ENCODE peak calls at places on chromosomes 6 and 20, in five cellular contexts. One of them, this sample, is unnamed.

GRCh38 chr6:166852484-166852975 is 103.8 kb downstream of the RNASET2 start:
- DNase-seq in choroid plexus epithelial cell: no peak
- DNase-seq in omental fat pad: no peak
- DNase-seq in H9: no peak
- DNase-seq in HCT116: no peak
- DNase-seq in this sample: no peak

GRCh38 chr6:154928325-154928922 is 66.7 kb upstream of the TIAM2 start:
- DNase-seq in choroid plexus epithelial cell: peak
- DNase-seq in omental fat pad: peak
- DNase-seq in H9: peak
- DNase-seq in HCT116: peak
- DNase-seq in this sample: peak

GRCh38 chr20:6783752-6784725 is 16.6 kb downstream of the BMP2 start:
- DNase-seq in choroid plexus epithelial cell: peak
- DNase-seq in omental fat pad: no peak
- DNase-seq in H9: no peak
- DNase-seq in HCT116: no peak
- DNase-seq in this sample: no peak

GRCh38 chr6:61809004-61809595 is 476.9 kb downstream of the KHDRBS2 start:
- DNase-seq in choroid plexus epithelial cell: peak
- DNase-seq in omental fat pad: no peak
- DNase-seq in H9: no peak
- DNase-seq in HCT116: no peak
- DNase-seq in this sample: no peak

GRCh38 chr20:34675993-34676641 is 775 bp downstream of the PIGU start:
- DNase-seq in choroid plexus epithelial cell: no peak
- DNase-seq in omental fat pad: no peak
- DNase-seq in H9: no peak
- DNase-seq in HCT116: no peak
- DNase-seq in this sample: no peak

GRCh38 chr20:32664352-32665159 is 9.2 kb downstream of the C20orf203 start:
- DNase-seq in choroid plexus epithelial cell: no peak
- DNase-seq in omental fat pad: no peak
- DNase-seq in H9: no peak
- DNase-seq in HCT116: no peak
- DNase-seq in this sample: no peak

GRCh38 chr6:150228067-150228733 is 85.4 kb downstream of the PPP1R14C start:
- DNase-seq in choroid plexus epithelial cell: no peak
- DNase-seq in omental fat pad: no peak
- DNase-seq in H9: no peak
- DNase-seq in HCT116: no peak
- DNase-seq in this sample: no peak

GRCh38 chr20:20463933-20464374 is 96.0 kb downstream of the INSM1 start:
- DNase-seq in choroid plexus epithelial cell: peak
- DNase-seq in omental fat pad: no peak
- DNase-seq in H9: peak
- DNase-seq in HCT116: no peak
- DNase-seq in this sample: no peak

GRCh38 chr20:57381596-57382503 is 9.3 kb upstream of the RBM38 start:
- DNase-seq in choroid plexus epithelial cell: peak
- DNase-seq in omental fat pad: peak
- DNase-seq in H9: peak
- DNase-seq in HCT116: peak
- DNase-seq in this sample: peak

GRCh38 chr20:33279261-33279910 is 3.6 kb upstream of the BPIFB1 start:
- DNase-seq in choroid plexus epithelial cell: no peak
- DNase-seq in omental fat pad: no peak
- DNase-seq in H9: no peak
- DNase-seq in HCT116: no peak
- DNase-seq in this sample: no peak

GRCh38 chr6:113645576-113645970 is 211.6 kb upstream of the MARCKS start:
- DNase-seq in choroid plexus epithelial cell: peak
- DNase-seq in omental fat pad: no peak
- DNase-seq in H9: no peak
- DNase-seq in HCT116: no peak
- DNase-seq in this sample: no peak

GRCh38 chr6:138957484-138957883 is 30.6 kb downstream of the REPS1 start:
- DNase-seq in choroid plexus epithelial cell: peak
- DNase-seq in omental fat pad: no peak
- DNase-seq in H9: no peak
- DNase-seq in HCT116: no peak
- DNase-seq in this sample: no peak

GRCh38 chr6:134816780-134817179 is 133.1 kb downstream of the ALDH8A1 start:
- DNase-seq in choroid plexus epithelial cell: peak
- DNase-seq in omental fat pad: no peak
- DNase-seq in H9: no peak
- DNase-seq in HCT116: no peak
- DNase-seq in this sample: no peak

GRCh38 chr20:19419420-19419819 is 207.0 kb downstream of the SLC24A3 start:
- DNase-seq in choroid plexus epithelial cell: no peak
- DNase-seq in omental fat pad: no peak
- DNase-seq in H9: no peak
- DNase-seq in HCT116: no peak
- DNase-seq in this sample: no peak

GRCh38 chr6:155155787-155156447 is 107.9 kb upstream of the CLDN20 start:
- DNase-seq in choroid plexus epithelial cell: no peak
- DNase-seq in omental fat pad: no peak
- DNase-seq in H9: no peak
- DNase-seq in HCT116: no peak
- DNase-seq in this sample: no peak

GRCh38 chr6:157757430-157758403 is 65.3 kb upstream of the SNX9 start:
- DNase-seq in choroid plexus epithelial cell: no peak
- DNase-seq in omental fat pad: no peak
- DNase-seq in H9: no peak
- DNase-seq in HCT116: no peak
- DNase-seq in this sample: peak

GRCh38 chr6:27297857-27298730 is 14.0 kb downstream of the POM121L2 start:
- DNase-seq in choroid plexus epithelial cell: peak
- DNase-seq in omental fat pad: no peak
- DNase-seq in H9: peak
- DNase-seq in HCT116: peak
- DNase-seq in this sample: no peak

GRCh38 chr6:130288065-130288464 is 65.3 kb upstream of the SAMD3 start:
- DNase-seq in choroid plexus epithelial cell: no peak
- DNase-seq in omental fat pad: no peak
- DNase-seq in H9: no peak
- DNase-seq in HCT116: no peak
- DNase-seq in this sample: no peak

GRCh38 chr6:167647333-167647732 is 179.4 kb upstream of the AFDN start:
- DNase-seq in choroid plexus epithelial cell: no peak
- DNase-seq in omental fat pad: no peak
- DNase-seq in H9: no peak
- DNase-seq in HCT116: no peak
- DNase-seq in this sample: no peak

GRCh38 chr6:15962449-15962764 is 166.5 kb upstream of the MYLIP start:
- DNase-seq in choroid plexus epithelial cell: peak
- DNase-seq in omental fat pad: no peak
- DNase-seq in H9: no peak
- DNase-seq in HCT116: no peak
- DNase-seq in this sample: no peak

GRCh38 chr6:4125933-4126864 is 9.2 kb downstream of the ECI2 start:
- DNase-seq in choroid plexus epithelial cell: peak
- DNase-seq in omental fat pad: no peak
- DNase-seq in H9: no peak
- DNase-seq in HCT116: peak
- DNase-seq in this sample: no peak

GRCh38 chr20:2385496-2385895 is 4.8 kb downstream of the TGM6 start:
- DNase-seq in choroid plexus epithelial cell: no peak
- DNase-seq in omental fat pad: no peak
- DNase-seq in H9: no peak
- DNase-seq in HCT116: no peak
- DNase-seq in this sample: no peak

GRCh38 chr6:15017251-15017650 is 228.6 kb upstream of the JARID2 start:
- DNase-seq in choroid plexus epithelial cell: peak
- DNase-seq in omental fat pad: no peak
- DNase-seq in H9: peak
- DNase-seq in HCT116: no peak
- DNase-seq in this sample: no peak

GRCh38 chr20:3360752-3361151 is 46.7 kb downstream of the DNAAF9 start:
- DNase-seq in choroid plexus epithelial cell: no peak
- DNase-seq in omental fat pad: no peak
- DNase-seq in H9: no peak
- DNase-seq in HCT116: no peak
- DNase-seq in this sample: no peak

GRCh38 chr6:119349341-119350201 is at the start of gene MAN1A1:
- DNase-seq in choroid plexus epithelial cell: peak
- DNase-seq in omental fat pad: peak
- DNase-seq in H9: peak
- DNase-seq in HCT116: peak
- DNase-seq in this sample: peak

GRCh38 chr6:38027685-38028373 is 208.3 kb downstream of the ZFAND3 start:
- DNase-seq in choroid plexus epithelial cell: peak
- DNase-seq in omental fat pad: no peak
- DNase-seq in H9: no peak
- DNase-seq in HCT116: no peak
- DNase-seq in this sample: no peak

GRCh38 chr6:11364971-11365397 is 132.5 kb upstream of the NEDD9 start:
- DNase-seq in choroid plexus epithelial cell: peak
- DNase-seq in omental fat pad: no peak
- DNase-seq in H9: no peak
- DNase-seq in HCT116: no peak
- DNase-seq in this sample: no peak

GRCh38 chr6:53151676-53152075 is 3.0 kb upstream of the GCM1 start:
- DNase-seq in choroid plexus epithelial cell: peak
- DNase-seq in omental fat pad: no peak
- DNase-seq in H9: peak
- DNase-seq in HCT116: peak
- DNase-seq in this sample: no peak

GRCh38 chr6:5379647-5380242 is 118.4 kb downstream of the FARS2 start:
- DNase-seq in choroid plexus epithelial cell: peak
- DNase-seq in omental fat pad: no peak
- DNase-seq in H9: peak
- DNase-seq in HCT116: peak
- DNase-seq in this sample: no peak

GRCh38 chr6:105713474-105714118 is 310.7 kb upstream of the PREP start:
- DNase-seq in choroid plexus epithelial cell: peak
- DNase-seq in omental fat pad: no peak
- DNase-seq in H9: no peak
- DNase-seq in HCT116: peak
- DNase-seq in this sample: no peak

GRCh38 chr6:29527564-29527963 is 32.0 kb downstream of the UBD start:
- DNase-seq in choroid plexus epithelial cell: no peak
- DNase-seq in omental fat pad: no peak
- DNase-seq in H9: no peak
- DNase-seq in HCT116: no peak
- DNase-seq in this sample: no peak